ENCODE peak calls at places on chromosomes 12 and 14, in four cellular contexts. One of them, this sample, is unnamed.

GRCh38 chr12:25769076-25769945 is 189.2 kb upstream of the RASSF8 start:
- DNase-seq in activated naive CD4-positive, alpha-beta T cell treated with anti-CD3 and anti-CD28 coated beads, Interleukin-2, amount 10 ng/mL, durations not matched to agents 7 days and 5 days: no peak
- DNase-seq in mesothelial cell of epicardium: no peak
- DNase-seq in NCI-H1417: no peak
- DNase-seq in this sample: no peak

GRCh38 chr14:58697266-58697926 is 59.6 kb downstream of the DACT1 start:
- DNase-seq in activated naive CD4-positive, alpha-beta T cell treated with anti-CD3 and anti-CD28 coated beads, Interleukin-2, amount 10 ng/mL, durations not matched to agents 7 days and 5 days: no peak
- DNase-seq in mesothelial cell of epicardium: no peak
- DNase-seq in NCI-H1417: peak; percentile 26
- DNase-seq in this sample: no peak

GRCh38 chr14:93007225-93007997 is 84.5 kb downstream of the CHGA start:
- DNase-seq in activated naive CD4-positive, alpha-beta T cell treated with anti-CD3 and anti-CD28 coated beads, Interleukin-2, amount 10 ng/mL, durations not matched to agents 7 days and 5 days: no peak
- DNase-seq in mesothelial cell of epicardium: no peak
- DNase-seq in NCI-H1417: no peak
- DNase-seq in this sample: no peak

GRCh38 chr14:61238611-61239010 is 42.5 kb downstream of the TMEM30B start:
- DNase-seq in activated naive CD4-positive, alpha-beta T cell treated with anti-CD3 and anti-CD28 coated beads, Interleukin-2, amount 10 ng/mL, durations not matched to agents 7 days and 5 days: no peak
- DNase-seq in mesothelial cell of epicardium: no peak
- DNase-seq in NCI-H1417: no peak
- DNase-seq in this sample: no peak

GRCh38 chr12:25792031-25792430 is 166.5 kb upstream of the RASSF8 start:
- DNase-seq in activated naive CD4-positive, alpha-beta T cell treated with anti-CD3 and anti-CD28 coated beads, Interleukin-2, amount 10 ng/mL, durations not matched to agents 7 days and 5 days: no peak
- DNase-seq in mesothelial cell of epicardium: no peak
- DNase-seq in NCI-H1417: no peak
- DNase-seq in this sample: no peak

GRCh38 chr14:98724734-98725133 is 547.3 kb downstream of the BCL11B start:
- DNase-seq in activated naive CD4-positive, alpha-beta T cell treated with anti-CD3 and anti-CD28 coated beads, Interleukin-2, amount 10 ng/mL, durations not matched to agents 7 days and 5 days: no peak
- DNase-seq in mesothelial cell of epicardium: no peak
- DNase-seq in NCI-H1417: no peak
- DNase-seq in this sample: no peak

GRCh38 chr14:50943943-50944646 is at the start of gene PYGL:
- DNase-seq in activated naive CD4-positive, alpha-beta T cell treated with anti-CD3 and anti-CD28 coated beads, Interleukin-2, amount 10 ng/mL, durations not matched to agents 7 days and 5 days: peak; percentile 46
- DNase-seq in mesothelial cell of epicardium: peak; percentile 71
- DNase-seq in NCI-H1417: peak; percentile 37
- DNase-seq in this sample: peak; percentile 44

GRCh38 chr12:133120385-133121191 is 9.5 kb downstream of the ZNF891 start:
- DNase-seq in activated naive CD4-positive, alpha-beta T cell treated with anti-CD3 and anti-CD28 coated beads, Interleukin-2, amount 10 ng/mL, durations not matched to agents 7 days and 5 days: no peak
- DNase-seq in mesothelial cell of epicardium: no peak
- DNase-seq in NCI-H1417: no peak
- DNase-seq in this sample: no peak

GRCh38 chr12:121796855-121797751 is 3.6 kb upstream of the RHOF start:
- DNase-seq in activated naive CD4-positive, alpha-beta T cell treated with anti-CD3 and anti-CD28 coated beads, Interleukin-2, amount 10 ng/mL, durations not matched to agents 7 days and 5 days: no peak
- DNase-seq in mesothelial cell of epicardium: no peak
- DNase-seq in NCI-H1417: peak; percentile 66
- DNase-seq in this sample: peak; percentile 74

GRCh38 chr12:42641231-42641630 is 51.7 kb upstream of the PRICKLE1 start:
- DNase-seq in activated naive CD4-positive, alpha-beta T cell treated with anti-CD3 and anti-CD28 coated beads, Interleukin-2, amount 10 ng/mL, durations not matched to agents 7 days and 5 days: no peak
- DNase-seq in mesothelial cell of epicardium: no peak
- DNase-seq in NCI-H1417: no peak
- DNase-seq in this sample: no peak

GRCh38 chr14:31930493-31931225 is 146.4 kb upstream of the ARHGAP5 start:
- DNase-seq in activated naive CD4-positive, alpha-beta T cell treated with anti-CD3 and anti-CD28 coated beads, Interleukin-2, amount 10 ng/mL, durations not matched to agents 7 days and 5 days: no peak
- DNase-seq in mesothelial cell of epicardium: no peak
- DNase-seq in NCI-H1417: no peak
- DNase-seq in this sample: no peak